ENCODE peak calls at places on chromosomes 7 and 10, in eight cellular contexts. G, U, R, T, E, H, K and D are unnamed samples.

GRCh38 chr7:25832456-25832855 is 319.5 kb upstream of the NFE2L3 start:
- DNase-seq in H (no peak), G (no peak), U (no peak), T (no peak), E (no peak), R (no peak), K (no peak), D (no peak)

GRCh38 chr10:16011548-16011947 is 151.2 kb upstream of the MINDY3 start:
- DNase-seq in E (no peak), U (no peak), R (no peak), H (no peak), K (no peak), T (no peak), G (no peak), D (no peak)

GRCh38 chr7:93757421-93757820 is 133.1 kb downstream of the TFPI2 start:
- DNase-seq in E (no peak), G (no peak), H (no peak), K (no peak), R (no peak), U (no peak), T (no peak), D (no peak)

GRCh38 chr7:149027055-149027454 is 1.2 kb downstream of the PDIA4 start:
- DNase-seq in T (no peak), G (no peak), K (no peak), U (no peak), E (no peak), H (no peak), R (no peak), D (no peak)

GRCh38 chr7:157059534-157059933 is 49.1 kb upstream of the MNX1 start:
- DNase-seq in H (no peak), G (no peak), T (no peak), U (no peak), R (no peak), E (no peak), K (no peak), D (no peak)

GRCh38 chr7:7254319-7254718 is 72.0 kb downstream of the C1GALT1 start:
- DNase-seq in E (no peak), K (no peak), T (no peak), U (no peak), R (no peak), G (no peak), H (no peak), D (no peak)

GRCh38 chr10:35940067-35940989 is 298.2 kb upstream of the FZD8 start:
- DNase-seq in K (no peak), R (peak; percentile 58), E (no peak), H (peak; percentile 40), U (no peak), T (no peak), G (no peak), D (no peak)

GRCh38 chr10:1492641-1493040 is 244.7 kb downstream of the ADARB2 start:
- DNase-seq in U (no peak), T (no peak), R (no peak), H (no peak), K (no peak), G (no peak), E (no peak), D (no peak)

GRCh38 chr10:96619120-96619519 is 32.3 kb upstream of the TM9SF3 start:
- DNase-seq in T (no peak), G (no peak), H (no peak), U (no peak), K (no peak), R (no peak), E (no peak), D (no peak)

GRCh38 chr7:18420758-18421157 is 74.8 kb upstream of the HDAC9 start:
- DNase-seq in T (no peak), K (no peak), G (no peak), H (no peak), E (no peak), R (peak; percentile 46), U (no peak), D (no peak)

GRCh38 chr7:23299770-23300300 is 696 bp downstream of the MALSU1 start:
- DNase-seq in H (no peak), T (no peak), E (no peak), K (no peak), G (no peak), U (no peak), R (peak; percentile 35), D (no peak)

GRCh38 chr7:64877714-64878610 is 25.1 kb upstream of the ZNF273 start:
- DNase-seq in U (no peak), R (no peak), T (no peak), K (no peak), G (no peak), E (no peak), H (no peak), D (peak; percentile 20)

GRCh38 chr10:35335133-35335532 is 1.2 kb upstream of the CCNY start:
- DNase-seq in K (no peak), G (no peak), H (no peak), T (no peak), R (peak; percentile 35), E (no peak), U (no peak), D (no peak)

GRCh38 chr7:2856388-2857169 is 12.5 kb upstream of the GNA12 start:
- DNase-seq in R (no peak), K (no peak), H (no peak), G (no peak), E (no peak), T (no peak), U (no peak), D (no peak)

DNA sequence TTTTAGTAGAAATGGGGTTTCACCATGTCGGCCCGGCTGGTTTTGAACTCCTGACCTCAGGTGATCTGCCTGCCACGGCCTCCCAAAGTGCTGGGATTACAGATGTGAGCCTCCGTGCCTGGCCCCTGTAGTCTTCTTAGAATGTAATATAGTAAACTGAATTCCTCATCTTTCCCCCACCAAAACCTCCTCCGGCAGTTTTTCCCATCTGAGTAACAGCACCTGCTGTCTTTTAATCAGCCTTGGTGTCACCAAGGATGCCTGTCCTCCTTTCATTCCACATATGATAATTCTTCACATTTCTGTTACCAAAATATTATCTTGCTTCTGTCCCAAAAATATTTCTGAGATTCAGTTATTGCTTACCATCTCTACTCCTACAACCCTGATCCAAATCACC is 80.2 kb downstream of the ZEB1 start:
- DNase-seq in E (no peak), G (no peak), K (no peak), H (no peak), U (no peak), R (no peak), T (no peak), D (no peak)
- H3K4me1 ChIP-seq in E (no peaks in the 10 kb centered on the region), G (no peaks in the 10 kb centered on the region), K (no peaks in the 10 kb centered on the region), H (peaks cover 6% of the 10 kb centered on the region), U (no peaks in the 10 kb centered on the region), R (peaks cover 5% of the 10 kb centered on the region), T (no peaks in the 10 kb centered on the region), D (peaks cover 11% of the 10 kb centered on the region)

GRCh38 chr7:41774966-41775365 is 72.1 kb upstream of the INHBA start:
- DNase-seq in R (no peak), H (no peak), K (no peak), G (no peak), E (no peak), U (no peak), T (no peak), D (no peak)

GRCh38 chr7:41779918-41780317 is 77.0 kb upstream of the INHBA start:
- DNase-seq in K (no peak), U (no peak), R (no peak), G (no peak), H (no peak), T (no peak), E (no peak), D (no peak)

DNA sequence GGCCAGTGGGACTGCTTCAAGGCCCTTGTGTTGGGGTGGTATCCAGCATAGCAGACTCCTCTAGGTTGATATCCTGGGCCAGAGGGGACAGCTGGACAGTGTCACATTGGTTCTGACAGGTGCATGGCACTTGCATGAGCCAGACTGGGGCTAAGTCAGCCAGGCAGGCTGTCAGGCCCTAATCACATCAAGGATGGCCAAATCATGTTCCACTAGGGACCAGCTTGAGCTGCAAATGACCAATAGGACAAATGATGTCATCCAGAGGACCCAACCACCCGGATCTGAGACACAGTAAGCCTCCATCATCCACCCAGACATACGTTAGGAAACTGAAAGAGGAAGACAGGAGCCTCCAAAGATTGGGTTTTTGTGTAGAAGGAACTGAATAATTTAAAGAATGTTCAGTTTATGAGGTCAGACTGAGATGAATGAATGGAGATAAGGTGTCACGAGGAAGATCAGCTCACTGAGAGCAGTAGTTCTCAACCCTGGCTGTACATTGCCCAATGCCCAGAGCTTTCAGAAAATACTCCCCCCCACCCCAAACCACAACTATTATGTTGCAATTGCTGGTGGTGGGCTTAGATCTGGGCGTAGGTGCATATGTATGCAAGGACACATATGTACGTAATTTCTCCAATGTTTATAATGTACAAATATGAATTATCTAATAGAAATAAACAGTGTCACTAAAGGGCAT is 75.2 kb upstream of the INHBA start:
- DNase-seq in T (no peak), H (no peak), K (no peak), G (no peak), R (no peak), E (no peak), U (no peak), D (no peak)
- TF ChIP-seq POLR2A in T (no peak), H (no peak), K (no peak), G (no peak), R (no peak), E (no peak), U (no peak), D (no peak)

GRCh38 chr10:51907342-51907741 is 207.9 kb upstream of the CSTF2T start:
- DNase-seq in T (no peak), R (no peak), K (no peak), E (no peak), U (no peak), H (no peak), G (no peak), D (no peak)

GRCh38 chr10:51915031-51915542 is 215.7 kb upstream of the CSTF2T start:
- DNase-seq in R (no peak), E (no peak), K (no peak), U (no peak), T (no peak), H (no peak), G (no peak), D (no peak)

GRCh38 chr10:51911721-51912120 is 212.3 kb upstream of the CSTF2T start:
- DNase-seq in U (no peak), T (no peak), G (no peak), R (no peak), H (no peak), E (no peak), K (no peak), D (no peak)

GRCh38 chr10:51910189-51910588 is 210.8 kb upstream of the CSTF2T start:
- DNase-seq in T (no peak), G (no peak), U (no peak), K (no peak), R (peak; percentile 12), H (no peak), E (no peak), D (no peak)

DNA sequence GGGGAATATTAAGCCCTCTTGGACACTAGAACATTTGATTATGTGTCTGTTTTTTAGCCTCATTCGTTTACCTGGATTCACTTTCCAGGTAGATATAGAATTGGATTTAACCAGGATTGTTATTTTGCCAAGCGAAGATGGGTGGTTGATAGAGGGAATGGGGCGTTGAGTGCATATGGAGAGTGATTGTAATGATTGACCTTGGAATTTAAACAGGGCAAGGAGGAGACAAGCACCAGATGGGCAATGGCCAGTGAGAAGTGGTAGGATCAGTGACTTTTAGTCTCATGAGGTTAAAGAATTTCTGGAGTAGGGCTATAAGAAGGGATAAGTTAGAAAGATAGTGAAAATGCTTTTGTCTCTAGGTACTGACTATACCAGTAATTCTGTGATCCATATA is 211.2 kb upstream of the CSTF2T start:
- DNase-seq in T (no peak), R (no peak), U (no peak), K (no peak), G (no peak), H (no peak), E (no peak), D (no peak)
- H3K4me1 ChIP-seq in T (no peaks in the 10 kb centered on the region), R (no peaks in the 10 kb centered on the region), U (no peaks in the 10 kb centered on the region), K (no peaks in the 10 kb centered on the region), G (no peaks in the 10 kb centered on the region), H (peaks cover 11% of the 10 kb centered on the region), E (no peaks in the 10 kb centered on the region), D (no peaks in the 10 kb centered on the region)

GRCh38 chr7:27178366-27178765 is 4.2 kb upstream of the HOXA10 start:
- DNase-seq in R (no peak), G (no peak), E (no peak), H (peak; percentile 20), T (peak; percentile 65), K (peak; percentile 1), U (no peak), D (no peak)
- TF ChIP-seq POLR2A in R (no peak), G (no peak), E (no peak), H (no peak), T (no peak), K (no peak), U (no peak), D (no peak)